ENCODE peak calls at places on chromosome 3, in seven cellular contexts. R is transverse colon, D is right lobe of liver, Z is esophagus muscularis mucosa, H is Peyer's patch, I is endothelial cell of umbilical vein, T is IMR-90. L is an unnamed sample. For H3K36me3, the result is how much of the 10 kb centered on the place peaks cover.

GRCh38 chr3:153722157-153722556 is 399.0 kb upstream of the ARHGEF26 start:
- DNase-seq in D (no peak), R (no peak), I (no peak), T (no peak), H (no peak), Z (no peak), L (no peak)

GRCh38 chr3:56894912-56895431 is 93.2 kb upstream of the ARHGEF3 start:
- DNase-seq in T (peak), Z (no peak), H (no peak), I (no peak), R (no peak), D (no peak), L (no peak)

GRCh38 chr3:41888368-41889076 is 73.4 kb downstream of the ULK4 start:
- DNase-seq in H (no peak), D (no peak), R (no peak), Z (no peak), I (no peak), T (no peak), L (no peak)

GRCh38 chr3:179438836-179439235 is 12.4 kb downstream of the GNB4 start:
- DNase-seq in I (no peak), D (no peak), H (no peak), T (no peak), R (no peak), Z (no peak), L (no peak)

GRCh38 chr3:129975332-129976090 is 991 bp downstream of the TRH start:
- DNase-seq in H (no peak), R (peak), D (peak), Z (no peak), T (no peak), I (no peak), L (peak)

GRCh38 chr3:14525685-14526631 is 14.2 kb downstream of the GRIP2 start:
- DNase-seq in Z (no peak), D (no peak), I (no peak), T (peak), H (peak), R (no peak), L (peak)

GRCh38 chr3:74883690-74884089 is 269.2 kb upstream of the CNTN3 start:
- DNase-seq in H (no peak), T (peak), D (no peak), I (no peak), R (no peak), Z (no peak), L (peak)

GRCh38 chr3:49124991-49125670 is 4.5 kb upstream of the USP19 start:
- DNase-seq in Z (no peak), I (no peak), T (peak), H (no peak), R (no peak), D (no peak), L (no peak)

GRCh38 chr3:146280859-146281258 is 30.0 kb upstream of the PLSCR4 start:
- DNase-seq in D (no peak), Z (no peak), T (peak), R (no peak), H (no peak), I (no peak), L (no peak)

GRCh38 chr3:37040231-37040630 is 46.9 kb downstream of the MLH1 start:
- DNase-seq in H (no peak), R (no peak), D (no peak), T (peak), Z (no peak), I (no peak), L (no peak)

GRCh38 chr3:169362261-169362660 is 301.3 kb downstream of the MECOM start:
- DNase-seq in I (peak), T (peak), D (no peak), R (peak), H (no peak), Z (no peak), L (no peak)

GRCh38 chr3:71035314-71035713 is 548.2 kb downstream of the FOXP1 start:
- DNase-seq in H (no peak), T (peak), R (peak), Z (no peak), D (no peak), I (peak), L (no peak)

GRCh38 chr3:50372349-50372748 is 13.0 kb upstream of the TMEM115 start:
- DNase-seq in T (no peak), I (no peak), H (peak), Z (no peak), D (no peak), R (peak), L (peak)

GRCh38 chr3:12708584-12709192 is 44.8 kb upstream of the RAF1 start:
- DNase-seq in I (no peak), Z (no peak), H (no peak), D (no peak), T (peak), R (no peak), L (peak)

GRCh38 chr3:178263236-178263916 is 272.9 kb upstream of the KCNMB2 start:
- DNase-seq in H (no peak), T (no peak), I (peak), D (no peak), R (no peak), Z (no peak), L (no peak)

GRCh38 chr3:70358978-70359580 is 46.6 kb upstream of the MDFIC2 start:
- DNase-seq in D (no peak), I (peak), R (no peak), T (peak), Z (no peak), H (no peak), L (peak)

GRCh38 chr3:29972594-29972993 is 633.8 kb upstream of the TGFBR2 start:
- DNase-seq in Z (no peak), T (peak), R (no peak), H (no peak), D (no peak), I (no peak), L (no peak)

GRCh38 chr3:106829206-106829605 is 548.0 kb upstream of the CCDC54 start:
- DNase-seq in I (no peak), H (no peak), T (peak), R (no peak), Z (no peak), D (no peak), L (no peak)

GRCh38 chr3:132606085-132606484 is 9.0 kb downstream of the ACKR4 start:
- DNase-seq in R (no peak), H (no peak), T (peak), Z (no peak), I (no peak), D (no peak), L (no peak)

GRCh38 chr3:48466386-48467109 is 20.0 kb downstream of the ATRIP start:
- DNase-seq in R (peak), I (peak), T (no peak), Z (no peak), H (peak), D (peak), L (no peak)

GRCh38 chr3:116863842-116864626 is 154.5 kb downstream of the TUSC7 start:
- DNase-seq in Z (no peak), T (peak), R (no peak), H (no peak), D (no peak), I (peak), L (peak)

GRCh38 chr3:196227086-196227485 is 10.8 kb downstream of the SLC51A start:
- DNase-seq in I (no peak), T (no peak), Z (no peak), H (no peak), R (no peak), D (no peak), L (peak)

GRCh38 chr3:142359367-142359766 is 88.5 kb downstream of the XRN1 start:
- DNase-seq in I (no peak), Z (no peak), T (no peak), R (no peak), H (no peak), D (no peak), L (no peak)

GRCh38 chr3:142366434-142366833 is 81.4 kb downstream of the XRN1 start:
- DNase-seq in R (no peak), I (peak), T (no peak), H (no peak), D (no peak), Z (no peak), L (no peak)

GRCh38 chr3:142363936-142364467 is 83.8 kb downstream of the XRN1 start:
- DNase-seq in T (no peak), R (no peak), D (no peak), I (no peak), H (no peak), Z (no peak), L (no peak)
- H3K36me3 ChIP-seq in T (under half), R (under half), D (under half), I (under half), H (under half), Z (half or more), L (under half)

GRCh38 chr3:149657796-149658443 is at the start of gene WWTR1:
- DNase-seq in R (peak), T (peak), I (peak), D (peak), H (peak), Z (peak), L (peak)
- TF ChIP-seq POLR2A in R (peak), T (peak), I (peak), D (peak), H (peak), Z (peak), L (peak)

GRCh38 chr3:55178336-55178735 is 250.5 kb upstream of the LRTM1 start:
- DNase-seq in D (no peak), H (no peak), Z (no peak), I (no peak), R (no peak), T (no peak), L (no peak)

GRCh38 chr3:55177749-55178148 is 249.9 kb upstream of the LRTM1 start:
- DNase-seq in H (no peak), I (no peak), T (no peak), Z (no peak), R (no peak), D (no peak), L (peak)

GRCh38 chr3:55180161-55180560 is 252.3 kb upstream of the LRTM1 start:
- DNase-seq in Z (no peak), T (peak), I (no peak), R (no peak), H (no peak), D (no peak), L (no peak)

GRCh38 chr3:55183259-55183658 is 255.4 kb upstream of the LRTM1 start:
- DNase-seq in I (no peak), D (no peak), R (no peak), H (no peak), T (no peak), Z (peak), L (no peak)

GRCh38 chr3:55180936-55181535 is 253.2 kb upstream of the LRTM1 start:
- DNase-seq in I (peak), T (no peak), Z (no peak), D (no peak), H (no peak), R (no peak), L (peak)
- TF ChIP-seq CTCF in I (peak), T (peak), Z (peak), D (peak), H (peak), R (peak), L (peak)

DNA sequence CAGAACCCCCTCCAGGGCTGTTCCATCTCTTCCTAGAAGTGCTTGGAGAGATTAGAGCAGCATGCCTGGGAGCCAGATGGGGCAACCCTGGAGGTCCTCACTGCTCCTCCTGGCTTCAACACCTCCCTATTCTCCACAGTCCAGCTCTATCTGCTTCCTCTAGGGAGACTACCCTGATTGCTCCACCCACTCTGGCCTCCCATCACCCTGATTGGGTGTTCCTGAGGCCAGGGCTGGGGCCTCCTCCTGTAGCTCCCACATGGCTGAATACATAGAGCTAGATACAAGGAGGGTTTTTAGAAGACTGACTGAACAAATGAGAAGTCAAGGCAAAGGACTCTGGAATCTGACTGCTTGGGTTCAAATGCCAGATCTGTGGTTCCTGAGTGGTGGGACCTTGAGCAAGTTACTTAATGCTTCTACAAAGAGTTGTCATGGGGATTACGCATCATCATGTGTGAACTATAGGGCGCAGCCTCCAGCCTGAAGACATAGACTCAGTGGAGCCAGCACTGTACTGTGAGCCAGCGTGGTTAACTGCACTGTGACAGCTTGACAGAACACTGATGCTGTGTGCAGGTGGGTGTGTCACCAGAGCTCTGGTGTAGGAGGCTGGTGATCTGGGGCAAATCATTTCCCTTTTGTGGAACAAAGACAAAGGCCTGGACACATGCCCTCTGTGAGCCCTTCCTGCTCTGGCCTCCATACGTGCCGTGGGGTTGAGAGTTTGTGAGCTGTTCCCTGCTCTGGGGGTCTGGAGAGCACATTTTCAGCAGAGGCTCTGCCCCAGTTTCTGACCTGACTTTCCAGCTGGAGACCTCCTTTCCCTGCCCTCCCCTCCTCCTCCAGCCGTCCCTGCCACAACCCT is 74.8 kb downstream of the SCN5A start:
- DNase-seq in H (no peak), D (no peak), T (peak), I (peak), Z (peak), R (no peak), L (peak)
- H3K36me3 ChIP-seq in H (under half), D (under half), T (under half), I (under half), Z (under half), R (under half), L (under half)

GRCh38 chr3:46918634-46919033 is 41.1 kb downstream of the PTH1R start:
- DNase-seq in D (no peak), R (no peak), H (no peak), I (no peak), T (no peak), Z (no peak), L (no peak)

GRCh38 chr3:46916799-46917198 is 39.3 kb downstream of the PTH1R start:
- DNase-seq in T (no peak), D (no peak), I (no peak), Z (no peak), H (no peak), R (no peak), L (no peak)

GRCh38 chr3:46916278-46916677 is 38.8 kb downstream of the PTH1R start:
- DNase-seq in T (peak), Z (no peak), R (no peak), D (no peak), H (no peak), I (no peak), L (no peak)

GRCh38 chr3:46918202-46918601 is 40.7 kb downstream of the PTH1R start:
- DNase-seq in H (no peak), R (no peak), T (no peak), Z (no peak), D (no peak), I (no peak), L (no peak)

DNA sequence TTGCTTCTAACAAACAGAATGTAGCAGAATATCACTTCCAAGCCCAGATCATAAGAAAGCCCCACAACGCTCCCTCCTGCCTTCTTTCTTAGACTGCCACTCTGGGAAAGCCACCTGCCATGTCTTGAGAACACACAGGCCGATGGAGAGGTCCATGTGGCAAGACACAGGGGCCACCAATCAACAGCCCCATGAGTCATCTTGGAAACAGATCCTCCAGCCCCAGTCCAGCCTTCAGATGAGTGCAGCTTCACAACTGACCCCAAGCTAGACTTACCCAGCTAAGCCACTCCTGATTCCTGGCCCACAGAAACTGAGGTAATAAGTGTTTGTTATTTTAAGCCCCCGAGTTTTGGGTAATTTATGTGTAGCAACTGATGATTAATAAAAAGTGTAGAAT is 39.7 kb downstream of the PTH1R start:
- DNase-seq in R (no peak), T (no peak), Z (no peak), I (no peak), H (peak), D (no peak), L (no peak)
- TF ChIP-seq POLR2A in R (no peak), T (no peak), Z (no peak), I (no peak), H (no peak), D (no peak), L (no peak)

L was measured in testis.